ENCODE peak calls at places on chromosomes 4 and X, in four cellular contexts. W, Q, B and Z are unnamed samples.

GRCh38 chrX:115344885-115345653 is 55.6 kb downstream of the LUZP4 start:
- DNase-seq in W (peak), Q (peak), B (peak), Z (peak)

GRCh38 chrX:79366888-79367749 is at the start of gene ITM2A:
- DNase-seq in W (peak), Q (peak), B (no peak), Z (no peak)

GRCh38 chr4:2415213-2415612 is 3.2 kb downstream of the ZFYVE28 start:
- DNase-seq in W (no peak), Q (no peak), B (no peak), Z (no peak)

GRCh38 chr4:123787710-123788109 is 391.1 kb downstream of the SPRY1 start:
- DNase-seq in W (no peak), Q (no peak), B (no peak), Z (no peak)

GRCh38 chr4:94545296-94545695 is 93.6 kb downstream of the PDLIM5 start:
- DNase-seq in W (no peak), Q (no peak), B (no peak), Z (no peak)

GRCh38 chrX:10121787-10122186 is 35.0 kb upstream of the CLCN4 start:
- DNase-seq in W (no peak), Q (no peak), B (no peak), Z (no peak)

GRCh38 chrX:44314259-44314734 is 29.2 kb downstream of the EFHC2 start:
- DNase-seq in W (no peak), Q (no peak), B (no peak), Z (no peak)

GRCh38 chr4:142091085-142091513 is 454.7 kb downstream of the IL15 start:
- DNase-seq in W (no peak), Q (no peak), B (peak), Z (peak)

GRCh38 chrX:68929332-68930150 is 100.7 kb downstream of the EFNB1 start:
- DNase-seq in W (no peak), Q (peak), B (peak), Z (peak)

DNA sequence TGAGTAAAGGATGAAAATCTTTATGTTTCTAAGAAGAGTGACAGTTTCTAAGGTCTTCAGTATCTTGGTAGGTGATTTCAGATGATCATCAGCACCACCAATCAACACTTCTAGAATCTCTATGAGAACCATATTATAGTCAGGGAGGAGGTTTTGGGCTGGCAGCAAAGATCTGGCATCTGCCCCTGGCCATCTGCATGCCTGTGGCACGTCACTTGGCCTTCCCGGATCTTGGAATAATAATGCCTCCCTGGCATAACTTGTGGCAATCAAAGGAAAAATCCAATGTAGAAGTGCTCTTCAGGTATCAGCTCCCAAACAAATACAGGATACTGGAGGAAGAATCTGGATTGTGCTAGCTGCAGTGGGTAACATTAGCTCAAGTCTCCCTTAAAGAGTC is 57.3 kb downstream of the RASL11B start:
- DNase-seq in W (no peak), Q (no peak), B (no peak), Z (no peak)
- H3K4me3 ChIP-seq in W (no peak), Q (no peak), B (no peak), Z (no peak)

DNA sequence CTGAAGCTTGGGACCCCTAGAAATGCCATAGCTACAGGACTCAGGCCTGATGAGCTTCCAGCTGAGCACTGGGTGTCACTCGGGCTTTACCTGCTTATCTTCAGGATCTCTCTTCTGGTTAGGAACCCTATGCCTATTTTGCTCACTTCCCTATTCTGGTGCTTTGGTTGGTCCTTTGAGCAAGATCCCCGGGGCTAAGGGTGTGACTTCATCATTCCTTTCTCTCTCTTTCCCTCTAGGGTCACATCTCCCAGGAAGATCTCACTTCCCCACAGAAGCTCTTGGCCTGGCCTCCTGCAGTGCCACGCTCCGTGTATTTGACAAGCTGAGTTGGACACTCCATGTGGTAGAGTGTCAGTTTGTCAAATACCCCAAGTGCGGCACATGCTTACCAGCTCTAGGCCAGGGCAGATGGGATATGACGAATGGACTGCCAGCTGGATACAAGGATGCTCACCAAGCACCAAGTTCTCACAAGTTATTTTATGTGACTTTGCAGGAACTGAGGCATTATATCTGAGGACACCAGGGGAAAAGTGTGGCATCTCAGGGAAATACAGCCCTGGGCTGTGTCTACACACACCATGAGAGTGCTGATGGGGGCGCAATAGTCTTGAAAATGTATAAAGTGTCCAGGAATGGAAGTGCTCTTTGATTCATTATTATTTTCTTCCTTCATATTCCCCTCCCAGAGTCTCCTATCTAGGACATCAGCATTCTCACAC is 21.1 kb downstream of the VSIG4 start:
- DNase-seq in W (no peak), Q (no peak), B (no peak), Z (no peak)
- TF ChIP-seq CTCF in W (peak), Q (no peak), B (no peak), Z (no peak)

GRCh38 chr4:89838005-89838404 is 1.0 kb upstream of the SNCA start:
- DNase-seq in W (peak), Q (no peak), B (no peak), Z (no peak)
- H3K4me3 ChIP-seq in W (peak), Q (peak), B (no peak), Z (peak)

GRCh38 chr4:106687026-106687425 is 318.4 kb upstream of the GIMD1 start:
- DNase-seq in W (no peak), Q (no peak), B (no peak), Z (no peak)

GRCh38 chr4:106690487-106690886 is 321.9 kb upstream of the GIMD1 start:
- DNase-seq in W (no peak), Q (no peak), B (no peak), Z (no peak)

GRCh38 chr4:106694232-106694631 is 325.7 kb upstream of the GIMD1 start:
- DNase-seq in W (no peak), Q (no peak), B (no peak), Z (no peak)

GRCh38 chr4:106695846-106696245 is 327.3 kb upstream of the GIMD1 start:
- DNase-seq in W (no peak), Q (no peak), B (no peak), Z (no peak)

DNA sequence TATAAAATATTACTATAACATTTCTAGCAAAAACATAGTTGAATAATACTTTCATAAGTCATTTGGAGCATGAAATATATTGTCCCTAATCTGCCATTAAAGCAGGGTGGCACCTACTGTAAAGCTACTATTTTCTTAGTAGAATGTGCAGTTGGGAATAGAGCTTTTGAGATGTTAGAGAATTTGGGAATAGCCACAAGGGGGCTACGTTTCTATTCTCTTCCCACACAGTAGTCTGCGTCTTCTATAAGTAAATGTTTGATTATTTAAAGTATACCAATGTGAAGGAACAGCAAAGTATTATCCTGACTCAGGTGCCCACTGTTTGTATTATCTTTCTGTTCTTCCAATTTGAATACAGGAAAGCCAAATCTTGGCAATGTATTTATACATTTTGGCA is 323.2 kb upstream of the GIMD1 start:
- DNase-seq in W (peak), Q (no peak), B (no peak), Z (no peak)
- TF ChIP-seq CTCF in W (peak), Q (no peak), B (no peak), Z (peak)